ENCODE peak calls at places on chromosomes 5 and 9, in eight cellular contexts. V, X, U, K, M, R, E and Z are unnamed samples.

GRCh38 chr5:31270396-31270795 is 76.9 kb downstream of the CDH6 start:
- DNase-seq in V (peak), X (no peak), U (no peak), K (no peak), M (no peak), R (no peak), E (no peak), Z (peak)

GRCh38 chr9:88355166-88355565 is 33.1 kb upstream of the SPIN1 start:
- DNase-seq in V (no peak), X (peak), U (no peak), K (no peak), M (no peak), R (no peak), E (peak), Z (no peak)

GRCh38 chr9:16884952-16885513 is 14.6 kb upstream of the BNC2 start:
- DNase-seq in V (no peak), X (peak), U (peak), K (no peak), M (peak), R (no peak), E (no peak), Z (no peak)

GRCh38 chr5:161700065-161700464 is 14.5 kb downstream of the GABRA6 start:
- DNase-seq in V (no peak), X (no peak), U (no peak), K (no peak), M (no peak), R (no peak), E (no peak), Z (no peak)

GRCh38 chr5:10756539-10756938 is 4.5 kb downstream of the DAP start:
- DNase-seq in V (peak), X (peak), U (no peak), K (no peak), M (no peak), R (no peak), E (no peak), Z (no peak)

GRCh38 chr9:131228988-131229387 is 47.3 kb downstream of the FAM78A start:
- DNase-seq in V (peak), X (peak), U (peak), K (no peak), M (no peak), R (no peak), E (peak), Z (no peak)

GRCh38 chr9:131595771-131596743 is 50.7 kb downstream of the PRRT1B start:
- DNase-seq in V (no peak), X (no peak), U (no peak), K (no peak), M (no peak), R (no peak), E (no peak), Z (no peak)

GRCh38 chr5:134647750-134648424 is 698 bp upstream of the SEC24A start:
- DNase-seq in V (peak), X (peak), U (no peak), K (no peak), M (no peak), R (no peak), E (no peak), Z (peak)

GRCh38 chr5:160471761-160472160 is 50.1 kb downstream of the PTTG1 start:
- DNase-seq in V (no peak), X (no peak), U (no peak), K (no peak), M (no peak), R (no peak), E (no peak), Z (no peak)

GRCh38 chr5:154072782-154073171 is 34.0 kb downstream of the MFAP3 start:
- DNase-seq in V (no peak), X (no peak), U (no peak), K (no peak), M (no peak), R (no peak), E (no peak), Z (no peak)

GRCh38 chr9:129726322-129727160 is 26.3 kb downstream of the PTGES start:
- DNase-seq in V (peak), X (peak), U (peak), K (peak), M (peak), R (peak), E (peak), Z (peak)

GRCh38 chr5:37771203-37771611 is 68.6 kb downstream of the GDNF start:
- DNase-seq in V (no peak), X (no peak), U (no peak), K (no peak), M (no peak), R (no peak), E (no peak), Z (no peak)

GRCh38 chr5:176884571-176884890 is 14.6 kb downstream of the HK3 start:
- DNase-seq in V (no peak), X (no peak), U (no peak), K (no peak), M (no peak), R (no peak), E (no peak), Z (no peak)

GRCh38 chr9:105064248-105065118 is 136.5 kb upstream of the ABCA1 start:
- DNase-seq in V (peak), X (peak), U (peak), K (peak), M (peak), R (no peak), E (peak), Z (peak)

GRCh38 chr5:41641621-41642020 is 131.2 kb upstream of the PLCXD3 start:
- DNase-seq in V (peak), X (no peak), U (no peak), K (no peak), M (no peak), R (no peak), E (no peak), Z (peak)

GRCh38 chr5:93422652-93423332 is 158.2 kb downstream of the NR2F1-AS1 start:
- DNase-seq in V (no peak), X (no peak), U (no peak), K (no peak), M (no peak), R (no peak), E (no peak), Z (no peak)

GRCh38 chr5:34053133-34053532 is 10.1 kb upstream of the C1QTNF3 start:
- DNase-seq in V (peak), X (peak), U (peak), K (no peak), M (no peak), R (no peak), E (peak), Z (no peak)

GRCh38 chr9:9352877-9353481 is 1259.8 kb downstream of the PTPRD start:
- DNase-seq in V (peak), X (no peak), U (no peak), K (peak), M (no peak), R (no peak), E (peak), Z (no peak)

GRCh38 chr5:138438003-138438723 is 694 bp upstream of the REEP2 start:
- DNase-seq in V (no peak), X (no peak), U (no peak), K (no peak), M (no peak), R (no peak), E (no peak), Z (no peak)

GRCh38 chr5:14483504-14484157 is 98.0 kb upstream of the OTULINL start:
- DNase-seq in V (no peak), X (no peak), U (no peak), K (no peak), M (no peak), R (no peak), E (no peak), Z (no peak)

GRCh38 chr5:31639488-31640011 is 619 bp downstream of the PDZD2 start:
- DNase-seq in V (no peak), X (no peak), U (no peak), K (no peak), M (peak), R (no peak), E (no peak), Z (no peak)

GRCh38 chr9:134629061-134629585 is 12.5 kb upstream of the COL5A1 start:
- DNase-seq in V (no peak), X (no peak), U (no peak), K (no peak), M (peak), R (no peak), E (no peak), Z (no peak)

GRCh38 chr5:151189151-151189550 is 31.6 kb upstream of the ANXA6 start:
- DNase-seq in V (no peak), X (no peak), U (no peak), K (no peak), M (no peak), R (no peak), E (no peak), Z (no peak)

GRCh38 chr9:133449760-133450159 is 10.0 kb upstream of the CACFD1 start:
- DNase-seq in V (no peak), X (peak), U (no peak), K (no peak), M (no peak), R (no peak), E (no peak), Z (no peak)

GRCh38 chr5:106522296-106522695 is 1148.4 kb downstream of the EFNA5 start:
- DNase-seq in V (peak), X (no peak), U (no peak), K (no peak), M (no peak), R (no peak), E (peak), Z (no peak)

GRCh38 chr5:125913200-125913599 is 510.0 kb upstream of the GRAMD2B start:
- DNase-seq in V (no peak), X (no peak), U (no peak), K (no peak), M (no peak), R (no peak), E (no peak), Z (no peak)

GRCh38 chr5:23042231-23042630 is 189.1 kb upstream of the CDH12 start:
- DNase-seq in V (no peak), X (no peak), U (no peak), K (no peak), M (no peak), R (no peak), E (no peak), Z (no peak)

GRCh38 chr9:36276840-36277239 is 18.6 kb upstream of the GNE start:
- DNase-seq in V (no peak), X (peak), U (peak), K (no peak), M (no peak), R (no peak), E (peak), Z (no peak)

GRCh38 chr9:4489919-4490704 is at the start of gene SLC1A1:
- DNase-seq in V (peak), X (peak), U (no peak), K (peak), M (peak), R (no peak), E (peak), Z (no peak)

GRCh38 chr5:142152383-142152730 is 43.8 kb downstream of the NDFIP1 start:
- DNase-seq in V (peak), X (peak), U (no peak), K (no peak), M (no peak), R (no peak), E (no peak), Z (no peak)

GRCh38 chr9:99835581-99835980 is 13.9 kb downstream of the NR4A3 start:
- DNase-seq in V (no peak), X (no peak), U (no peak), K (no peak), M (no peak), R (no peak), E (no peak), Z (no peak)